ENCODE peak calls at places on chromosomes 11 and 22, in five cellular contexts. A is SHP77, H is NCI-H1092 treated with DMSO at 0.1 percent for 48 hours, F is HFF-Myc, M is HS-27A. C is an unnamed sample.

GRCh38 chr22:19057999-19058491 is 64.2 kb downstream of the DGCR2 start:
- DNase-seq in A (no peak), H (no peak), F (no peak), M (no peak), C (peak)

GRCh38 chr11:126669416-126669815 is 313.9 kb downstream of the ST3GAL4 start:
- DNase-seq in A (no peak), F (no peak), H (no peak), M (no peak), C (no peak)

GRCh38 chr11:103483996-103484395 is 374.8 kb downstream of the DYNC2H1 start:
- DNase-seq in A (no peak), F (no peak), H (no peak), M (no peak), C (no peak)

GRCh38 chr11:1820463-1821325 is 14.1 kb upstream of the SYT8 start:
- DNase-seq in F (no peak), M (no peak), A (no peak), H (no peak), C (no peak)

GRCh38 chr22:43789452-43789851 is 22.7 kb downstream of the EFCAB6 start:
- DNase-seq in H (no peak), M (no peak), A (no peak), F (peak), C (no peak)

GRCh38 chr11:107733518-107733917 is 21.7 kb upstream of the SLN start:
- DNase-seq in F (no peak), M (no peak), A (no peak), H (no peak), C (no peak)

GRCh38 chr11:125072210-125072960 is 9.3 kb downstream of the SLC37A2 start:
- DNase-seq in M (no peak), F (no peak), A (no peak), H (no peak), C (no peak)

GRCh38 chr22:20137113-20137512 is 5.5 kb downstream of the ZDHHC8 start:
- DNase-seq in M (no peak), A (no peak), H (no peak), F (no peak), C (no peak)

GRCh38 chr11:114399903-114400221 is 449 bp downstream of the C11orf71 start:
- DNase-seq in M (no peak), H (peak), A (peak), F (no peak), C (no peak)

GRCh38 chr11:128658499-128658898 is 35.4 kb upstream of the FLI1 start:
- DNase-seq in A (no peak), M (no peak), H (no peak), F (no peak), C (no peak)

GRCh38 chr11:10295056-10295901 is 1.3 kb upstream of the SBF2 start:
- DNase-seq in H (no peak), F (no peak), A (no peak), M (no peak), C (no peak)

GRCh38 chr11:76240143-76240505 is 33.8 kb upstream of the WNT11 start:
- DNase-seq in A (peak), H (no peak), F (no peak), M (no peak), C (no peak)

GRCh38 chr11:19225123-19225522 is 15.6 kb downstream of the E2F8 start:
- DNase-seq in F (no peak), M (no peak), H (no peak), A (no peak), C (no peak)

GRCh38 chr22:43862074-43862881 is at the start of gene SULT4A1:
- DNase-seq in M (no peak), H (peak), F (no peak), A (no peak), C (peak)

GRCh38 chr22:48627203-48627602 is 1200.5 kb downstream of the BRD1 start:
- DNase-seq in M (no peak), A (peak), H (no peak), F (no peak), C (no peak)

GRCh38 chr11:102419181-102419580 is 33.4 kb downstream of the TMEM123 start:
- DNase-seq in H (no peak), M (no peak), F (no peak), A (no peak), C (no peak)

GRCh38 chr11:3115321-3115720 is 49.8 kb downstream of the OSBPL5 start:
- DNase-seq in A (no peak), F (no peak), M (no peak), H (no peak), C (no peak)

GRCh38 chr11:16945671-16946469 is 68.3 kb downstream of the PLEKHA7 start:
- DNase-seq in H (peak), M (no peak), F (no peak), A (peak), C (no peak)

GRCh38 chr22:45308624-45309421 is 911 bp upstream of the FAM118A start:
- DNase-seq in F (no peak), A (peak), H (no peak), M (no peak), C (no peak)

GRCh38 chr11:94809251-94809650 is 41.1 kb downstream of the AMOTL1 start:
- DNase-seq in M (no peak), A (no peak), F (no peak), H (no peak), C (peak)

GRCh38 chr11:44256673-44257291 is 53.2 kb downstream of the ALX4 start:
- DNase-seq in A (no peak), F (no peak), M (no peak), H (no peak), C (peak)

GRCh38 chr22:46674367-46674781 is 54.2 kb downstream of the GRAMD4 start:
- DNase-seq in A (no peak), M (no peak), H (no peak), F (no peak), C (peak)

GRCh38 chr22:23284504-23285033 is 104.3 kb downstream of the BCR start:
- DNase-seq in M (no peak), A (no peak), F (no peak), H (no peak), C (no peak)

GRCh38 chr11:65526744-65527143 is 1.9 kb downstream of the SCYL1 start:
- DNase-seq in A (no peak), H (no peak), F (no peak), M (no peak), C (no peak)

GRCh38 chr22:49966716-49967332 is 6.3 kb downstream of the PIM3 start:
- DNase-seq in H (no peak), M (no peak), A (no peak), F (no peak), C (peak)

GRCh38 chr11:93841446-93841845 is 9.0 kb downstream of the VSTM5 start:
- DNase-seq in M (no peak), H (no peak), F (no peak), A (no peak), C (no peak)

GRCh38 chr11:134020598-134020997 is 48.3 kb upstream of the JAM3 start:
- DNase-seq in A (no peak), F (no peak), H (no peak), M (no peak), C (no peak)

GRCh38 chr11:69812927-69813326 is 6.3 kb downstream of the FGF3 start:
- DNase-seq in M (no peak), F (no peak), H (no peak), A (no peak), C (no peak)

GRCh38 chr11:774873-775592 is 2.3 kb downstream of the GATD1 start:
- DNase-seq in A (no peak), M (no peak), H (no peak), F (no peak), C (no peak)

GRCh38 chr11:98207086-98207485 is 813.7 kb upstream of the CNTN5 start:
- DNase-seq in F (no peak), H (no peak), M (no peak), A (no peak), C (peak)

GRCh38 chr11:6757373-6757967 is 14.3 kb downstream of the OR2AG2 start:
- DNase-seq in A (peak), F (peak), M (peak), H (peak), C (peak)

GRCh38 chr11:81772161-81772560 is 961.5 kb downstream of the FAM181B start:
- DNase-seq in A (no peak), H (no peak), F (no peak), M (no peak), C (no peak)

GRCh38 chr11:32374261-32374711 is 61.1 kb downstream of the WT1 start:
- DNase-seq in F (peak), M (no peak), A (peak), H (no peak), C (no peak)

GRCh38 chr22:31212783-31213626 is 907 bp downstream of the LIMK2 start:
- DNase-seq in H (no peak), F (no peak), A (no peak), M (no peak), C (no peak)

GRCh38 chr11:5983443-5983842 is 3.3 kb downstream of the OR52L1 start:
- DNase-seq in M (no peak), F (no peak), H (no peak), A (no peak), C (no peak)

GRCh38 chr22:38849816-38850215 is 6.0 kb upstream of the NPTXR start:
- DNase-seq in H (no peak), A (no peak), F (no peak), M (no peak), C (no peak)

GRCh38 chr22:19046719-19047609 is 75.2 kb downstream of the DGCR2 start:
- DNase-seq in F (no peak), A (no peak), M (no peak), H (no peak), C (no peak)

GRCh38 chr11:120832609-120833221 is 191.2 kb upstream of the TBCEL start:
- DNase-seq in F (no peak), H (peak), M (no peak), A (no peak), C (no peak)

C was measured in lower leg skin.